ENCODE peak calls at places on chromosome 16, in six cellular contexts. One of them, this sample, is unnamed.

GRCh38 chr16:81493755-81494433 is 49.3 kb downstream of the CMIP start:
- DNase-seq in A549: peak; percentile 83
- DNase-seq in adrenal gland: peak; percentile 83
- DNase-seq in breast epithelium: peak; percentile 85
- DNase-seq in stomach: peak; percentile 78
- DNase-seq in psoas muscle: no peak
- DNase-seq in this sample: no peak

GRCh38 chr16:73058616-73059409 is 10.9 kb upstream of the ZFHX3 start:
- DNase-seq in A549: no peak
- DNase-seq in adrenal gland: peak; percentile 61
- DNase-seq in breast epithelium: no peak
- DNase-seq in stomach: peak; percentile 43
- DNase-seq in psoas muscle: peak; percentile 62
- DNase-seq in this sample: peak; percentile 37

GRCh38 chr16:66364959-66365306 is 1.6 kb upstream of the CDH5 start:
- DNase-seq in A549: no peak
- DNase-seq in adrenal gland: no peak
- DNase-seq in breast epithelium: no peak
- DNase-seq in stomach: no peak
- DNase-seq in psoas muscle: no peak
- DNase-seq in this sample: no peak

GRCh38 chr16:65728172-65728571 is 606.3 kb upstream of the CDH11 start:
- DNase-seq in A549: no peak
- DNase-seq in adrenal gland: no peak
- DNase-seq in breast epithelium: peak; percentile 37
- DNase-seq in stomach: no peak
- DNase-seq in psoas muscle: no peak
- DNase-seq in this sample: no peak

GRCh38 chr16:69049146-69049545 is 56.3 kb upstream of the HAS3 start:
- DNase-seq in A549: peak; percentile 43
- DNase-seq in adrenal gland: no peak
- DNase-seq in breast epithelium: no peak
- DNase-seq in stomach: no peak
- DNase-seq in psoas muscle: no peak
- DNase-seq in this sample: no peak

GRCh38 chr16:11006666-11007065 is 62.3 kb downstream of the CLEC16A start:
- DNase-seq in A549: no peak
- DNase-seq in adrenal gland: no peak
- DNase-seq in breast epithelium: no peak
- DNase-seq in stomach: no peak
- DNase-seq in psoas muscle: no peak
- DNase-seq in this sample: no peak

GRCh38 chr16:54216268-54217187 is 70.1 kb downstream of the IRX3 start:
- DNase-seq in A549: no peak
- DNase-seq in adrenal gland: no peak
- DNase-seq in breast epithelium: no peak
- DNase-seq in stomach: no peak
- DNase-seq in psoas muscle: no peak
- DNase-seq in this sample: no peak

GRCh38 chr16:76970087-76970744 is 220.8 kb upstream of the MON1B start:
- DNase-seq in A549: peak; percentile 33
- DNase-seq in adrenal gland: peak; percentile 44
- DNase-seq in breast epithelium: no peak
- DNase-seq in stomach: no peak
- DNase-seq in psoas muscle: no peak
- DNase-seq in this sample: no peak

GRCh38 chr16:6482861-6483530 is 849.6 kb upstream of the RBFOX1 start:
- DNase-seq in A549: no peak
- DNase-seq in adrenal gland: no peak
- DNase-seq in breast epithelium: no peak
- DNase-seq in stomach: no peak
- DNase-seq in psoas muscle: no peak
- DNase-seq in this sample: no peak

GRCh38 chr16:31853300-31853699 is 20.3 kb upstream of the ZNF267 start:
- DNase-seq in A549: no peak
- DNase-seq in adrenal gland: no peak
- DNase-seq in breast epithelium: no peak
- DNase-seq in stomach: no peak
- DNase-seq in psoas muscle: no peak
- DNase-seq in this sample: no peak

GRCh38 chr16:26987631-26988030 is 79.1 kb upstream of the C16orf82 start:
- DNase-seq in A549: no peak
- DNase-seq in adrenal gland: no peak
- DNase-seq in breast epithelium: no peak
- DNase-seq in stomach: no peak
- DNase-seq in psoas muscle: no peak
- DNase-seq in this sample: no peak

GRCh38 chr16:72876221-72876620 is 171.7 kb downstream of the ZFHX3 start:
- DNase-seq in A549: no peak
- DNase-seq in adrenal gland: peak; percentile 61
- DNase-seq in breast epithelium: no peak
- DNase-seq in stomach: peak; percentile 32
- DNase-seq in psoas muscle: peak; percentile 74
- DNase-seq in this sample: no peak

GRCh38 chr16:60776311-60776710 is 1259.9 kb downstream of the CDH8 start:
- DNase-seq in A549: no peak
- DNase-seq in adrenal gland: no peak
- DNase-seq in breast epithelium: no peak
- DNase-seq in stomach: no peak
- DNase-seq in psoas muscle: no peak
- DNase-seq in this sample: no peak

DNA sequence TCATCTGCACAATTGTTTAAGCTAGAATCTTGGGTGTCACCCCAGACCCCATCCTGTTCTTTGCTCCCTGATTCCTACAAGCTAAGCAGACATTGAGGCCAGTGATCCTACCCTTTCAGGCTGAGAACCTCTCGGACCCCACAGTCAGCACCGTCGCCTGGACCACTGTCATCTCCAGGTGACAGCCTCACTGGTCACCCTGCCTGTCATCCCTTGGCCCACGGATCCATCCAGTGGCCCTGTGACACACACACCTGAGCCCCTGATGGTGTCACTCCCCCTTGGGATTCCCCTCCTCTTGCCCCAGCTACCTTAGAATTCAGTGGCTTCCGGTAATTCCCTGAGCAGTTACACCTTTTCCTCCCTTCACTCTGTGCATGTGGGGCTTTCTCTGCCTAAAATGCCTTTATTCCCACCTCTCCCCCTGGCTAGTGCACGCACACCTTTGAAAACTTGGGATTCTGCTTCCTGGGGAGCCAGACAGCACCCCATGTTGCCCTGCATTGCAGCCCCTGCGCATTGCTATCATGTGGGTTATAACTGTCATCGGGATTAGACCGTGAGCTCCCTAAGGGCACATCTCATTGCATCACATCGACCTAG is 3.0 kb downstream of the C16orf86 start:
- DNase-seq in A549: no peak
- DNase-seq in adrenal gland: no peak
- DNase-seq in breast epithelium: no peak
- DNase-seq in stomach: no peak
- DNase-seq in psoas muscle: no peak
- DNase-seq in this sample: no peak
- H3K27ac ChIP-seq in A549: no peak overlapping the region
- H3K27ac ChIP-seq in adrenal gland: no peak overlapping the region
- H3K27ac ChIP-seq in breast epithelium: no peak overlapping the region
- H3K27ac ChIP-seq in stomach: no peak overlapping the region
- H3K27ac ChIP-seq in psoas muscle: no peak overlapping the region
- H3K27ac ChIP-seq in this sample: no peak overlapping the region

GRCh38 chr16:35149550-35149949 is 1690.1 kb downstream of the TP53TG3F start:
- DNase-seq in A549: no peak
- DNase-seq in adrenal gland: no peak
- DNase-seq in breast epithelium: no peak
- DNase-seq in stomach: no peak
- DNase-seq in psoas muscle: no peak
- DNase-seq in this sample: no peak
- H3K4me1 ChIP-seq in A549: no peaks in the 10 kb centered on the region
- H3K4me1 ChIP-seq in adrenal gland: no peaks in the 10 kb centered on the region
- H3K4me1 ChIP-seq in breast epithelium: no peaks in the 10 kb centered on the region
- H3K4me1 ChIP-seq in stomach: no peaks in the 10 kb centered on the region
- H3K4me1 ChIP-seq in psoas muscle: no peaks in the 10 kb centered on the region
- H3K4me1 ChIP-seq in this sample: no peaks in the 10 kb centered on the region

DNA sequence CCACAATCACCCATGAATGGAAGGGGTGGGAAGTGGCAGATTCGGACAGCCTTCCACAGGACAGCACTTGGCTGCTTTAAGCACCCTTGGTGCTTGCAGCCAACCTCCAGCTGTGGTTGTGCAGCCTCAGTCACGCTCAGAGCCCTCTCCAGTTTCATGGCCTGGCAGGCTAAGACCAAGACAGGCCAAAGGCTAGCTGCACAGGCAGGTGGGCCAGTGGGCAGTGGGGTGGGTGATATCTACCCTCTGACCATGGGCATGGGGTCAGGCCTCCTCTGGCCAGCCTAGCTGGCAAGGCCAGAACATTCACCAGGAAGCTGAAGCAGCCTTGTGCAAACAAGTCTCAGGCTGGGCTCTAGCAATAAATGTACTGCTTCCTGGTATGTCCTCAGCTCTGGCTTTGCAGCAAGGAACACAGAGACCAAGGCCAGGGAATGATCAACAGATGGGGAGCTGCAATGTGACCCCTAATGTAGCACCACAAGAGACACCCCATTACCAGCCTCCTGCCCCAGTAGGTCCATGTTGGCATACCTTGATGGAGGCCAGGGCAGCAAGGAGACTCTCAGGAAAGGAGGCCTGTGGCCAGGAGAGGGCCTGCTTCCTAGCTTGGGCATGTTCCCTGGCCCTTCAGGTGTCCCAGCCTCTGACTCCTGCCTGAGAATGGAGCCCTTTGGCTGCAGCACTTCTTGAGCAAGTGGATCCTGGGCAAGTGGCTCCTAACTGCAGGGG is 20.9 kb downstream of the HSD11B2 start:
- DNase-seq in A549: no peak
- DNase-seq in adrenal gland: no peak
- DNase-seq in breast epithelium: no peak
- DNase-seq in stomach: peak; percentile 66
- DNase-seq in psoas muscle: no peak
- DNase-seq in this sample: no peak
- H3K27ac ChIP-seq in A549: peak overlapping the region; percentile 42
- H3K27ac ChIP-seq in adrenal gland: peak overlapping the region; percentile 15
- H3K27ac ChIP-seq in breast epithelium: peak overlapping the region; percentile 75
- H3K27ac ChIP-seq in stomach: peak overlapping the region; percentile 91
- H3K27ac ChIP-seq in psoas muscle: peak overlapping the region; percentile 68
- H3K27ac ChIP-seq in this sample: no peak overlapping the region

DNA sequence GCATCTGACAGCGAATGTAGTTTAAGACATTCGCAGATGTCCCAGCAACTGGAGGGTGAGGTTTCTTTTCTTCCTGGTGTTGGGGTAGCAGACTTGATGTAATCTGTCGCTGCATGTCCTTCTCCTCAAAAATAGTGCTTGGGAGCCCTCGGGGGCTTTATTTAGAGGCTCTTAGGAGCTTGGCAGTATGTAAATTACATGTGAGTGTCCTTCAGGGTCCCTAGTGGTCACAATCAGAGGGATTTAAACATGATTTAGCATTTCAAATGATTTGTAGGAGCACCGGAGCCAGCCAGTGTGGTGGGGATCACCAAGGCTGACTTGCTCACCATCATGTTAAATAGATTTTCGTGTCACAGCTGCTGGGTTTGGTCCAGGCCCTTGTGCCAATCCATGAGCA is 8.8 kb upstream of the SALL1 start:
- DNase-seq in A549: no peak
- DNase-seq in adrenal gland: no peak
- DNase-seq in breast epithelium: no peak
- DNase-seq in stomach: no peak
- DNase-seq in psoas muscle: no peak
- DNase-seq in this sample: no peak
- H3K4me1 ChIP-seq in A549: no peaks in the 10 kb centered on the region
- H3K4me1 ChIP-seq in adrenal gland: no peaks in the 10 kb centered on the region
- H3K4me1 ChIP-seq in breast epithelium: no peaks in the 10 kb centered on the region
- H3K4me1 ChIP-seq in stomach: peaks cover 14% of the 10 kb centered on the region
- H3K4me1 ChIP-seq in psoas muscle: no peaks in the 10 kb centered on the region
- H3K4me1 ChIP-seq in this sample: no peaks in the 10 kb centered on the region

DNA sequence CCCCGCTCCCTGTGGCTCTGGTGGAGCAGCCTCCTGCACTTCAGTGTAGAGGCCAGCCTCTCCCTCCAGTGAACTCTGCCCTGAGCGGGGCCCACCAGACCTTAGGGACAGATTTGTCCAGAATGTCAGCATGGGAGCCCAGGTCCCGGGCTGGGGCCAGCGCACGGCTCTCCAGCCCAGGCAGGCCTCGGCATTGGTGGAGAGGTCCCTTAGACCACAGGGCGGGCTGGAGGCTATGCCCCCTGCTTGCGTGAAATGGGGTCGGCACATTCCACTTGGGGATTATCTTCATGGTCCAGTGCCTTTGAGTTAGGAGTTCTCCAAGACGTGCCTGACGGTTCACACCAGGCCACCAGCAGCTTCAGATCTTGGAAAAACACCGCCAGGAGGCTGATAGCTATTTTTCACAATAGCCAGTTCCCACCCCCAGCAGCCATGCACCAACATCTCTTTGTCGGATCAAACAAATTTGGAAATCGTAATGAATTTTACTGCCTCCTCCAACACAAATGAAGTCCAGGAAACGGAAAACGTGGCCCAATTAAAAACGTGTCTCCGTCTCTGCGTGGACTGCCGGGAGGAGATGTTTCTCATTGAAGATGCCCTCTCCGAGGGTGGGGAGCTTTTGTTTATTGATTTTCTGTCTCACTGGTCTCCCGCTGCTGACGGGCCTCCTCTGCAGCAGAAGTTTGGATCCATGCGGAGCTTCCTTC is 110.0 kb upstream of the CIBAR2 start:
- DNase-seq in A549: no peak
- DNase-seq in adrenal gland: no peak
- DNase-seq in breast epithelium: no peak
- DNase-seq in stomach: no peak
- DNase-seq in psoas muscle: no peak
- DNase-seq in this sample: no peak
- H3K27ac ChIP-seq in A549: no peak overlapping the region
- H3K27ac ChIP-seq in adrenal gland: no peak overlapping the region
- H3K27ac ChIP-seq in breast epithelium: no peak overlapping the region
- H3K27ac ChIP-seq in stomach: no peak overlapping the region
- H3K27ac ChIP-seq in psoas muscle: no peak overlapping the region
- H3K27ac ChIP-seq in this sample: no peak overlapping the region

DNA sequence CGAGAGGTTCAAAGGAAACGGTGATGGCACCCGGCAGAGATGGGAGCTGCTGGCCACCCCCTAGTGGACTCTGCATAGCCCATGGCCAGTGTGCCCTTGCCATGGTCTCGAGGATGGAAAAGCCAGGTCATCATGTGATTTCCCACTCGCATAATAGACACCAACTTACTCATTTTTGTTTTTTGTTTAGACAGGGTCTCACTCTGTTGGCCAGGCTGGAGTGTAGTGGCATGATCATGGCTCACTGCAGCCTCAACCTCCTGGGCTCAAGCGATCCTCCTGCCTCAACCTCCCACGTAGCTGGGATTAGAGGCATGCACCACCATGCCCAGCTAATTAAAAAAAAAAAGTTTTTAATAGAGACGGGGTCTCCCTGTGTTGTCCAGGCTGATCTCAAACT is 27.6 kb downstream of the LDHD start:
- DNase-seq in A549: no peak
- DNase-seq in adrenal gland: no peak
- DNase-seq in breast epithelium: no peak
- DNase-seq in stomach: no peak
- DNase-seq in psoas muscle: no peak
- DNase-seq in this sample: no peak
- H3K4me1 ChIP-seq in A549: peaks cover 58% of the 10 kb centered on the region
- H3K4me1 ChIP-seq in adrenal gland: peaks cover 4% of the 10 kb centered on the region
- H3K4me1 ChIP-seq in breast epithelium: peaks cover 9% of the 10 kb centered on the region
- H3K4me1 ChIP-seq in stomach: peaks cover 21% of the 10 kb centered on the region
- H3K4me1 ChIP-seq in psoas muscle: peaks cover 67% of the 10 kb centered on the region
- H3K4me1 ChIP-seq in this sample: no peaks in the 10 kb centered on the region

This sample was measured in naive thymus-derived CD4-positive, alpha-beta T cell.